ENCODE peak calls at places on chromosomes 2 and 18, in eight cellular contexts. L is K562, O is GM23338, C is transverse colon, E is WTC11, I is heart right ventricle, A is right lobe of liver, K is osteoblast. N is an unnamed sample.

GRCh38 chr2:221635949-221636348 is 63.8 kb upstream of the EPHA4 start:
- DNase-seq in E (no peak), C (no peak), L (no peak), A (no peak), O (peak; percentile 17), I (no peak), K (peak; percentile 26), N (no peak)

GRCh38 chr2:228548230-228548629 is 366.7 kb upstream of the SPHKAP start:
- DNase-seq in C (no peak), O (no peak), A (no peak), L (no peak), K (no peak), I (no peak), E (no peak), N (no peak)

GRCh38 chr2:3254438-3254941 is 123.1 kb downstream of the EIPR1 start:
- DNase-seq in O (no peak), A (no peak), E (no peak), L (no peak), C (no peak), I (no peak), K (no peak), N (no peak)

GRCh38 chr2:204453730-204454167 is 91.5 kb upstream of the PARD3B start:
- DNase-seq in C (peak; percentile 47), E (peak; percentile 10), O (peak; percentile 37), I (peak; percentile 46), A (no peak), K (peak; percentile 19), L (no peak), N (no peak)

GRCh38 chr18:49959176-49959575 is 145.8 kb upstream of the ACAA2 start:
- DNase-seq in A (no peak), I (no peak), E (no peak), C (no peak), L (no peak), K (no peak), O (no peak), N (no peak)

GRCh38 chr2:231684314-231685223 is 23.8 kb upstream of the PTMA start:
- DNase-seq in O (no peak), A (no peak), C (no peak), I (peak; percentile 66), K (peak; percentile 73), E (no peak), L (no peak), N (no peak)

GRCh38 chr2:130875935-130876334 is 39.2 kb downstream of the ARHGEF4 start:
- DNase-seq in C (no peak), L (no peak), E (no peak), K (peak; percentile 13), A (no peak), O (no peak), I (no peak), N (no peak)

GRCh38 chr2:159968282-159968900 is 94.0 kb downstream of the PLA2R1 start:
- DNase-seq in L (peak; percentile 31), K (peak; percentile 30), E (peak; percentile 40), A (no peak), C (peak; percentile 8), O (peak; percentile 87), I (no peak), N (no peak)

GRCh38 chr18:69787825-69788547 is 159.7 kb downstream of the CD226 start:
- DNase-seq in O (peak; percentile 4), K (peak; percentile 37), I (no peak), C (no peak), L (no peak), E (no peak), A (no peak), N (no peak)

GRCh38 chr2:143254108-143254507 is 124.9 kb downstream of the ARHGAP15 start:
- DNase-seq in I (no peak), A (no peak), K (no peak), E (no peak), L (no peak), O (no peak), C (peak; percentile 9), N (no peak)

GRCh38 chr2:222057249-222058073 is 241.3 kb downstream of the PAX3 start:
- DNase-seq in E (no peak), K (peak; percentile 73), I (no peak), O (peak; percentile 45), A (no peak), C (no peak), L (peak; percentile 25), N (no peak)

GRCh38 chr18:53862921-53863320 is 361.5 kb downstream of the MBD2 start:
- DNase-seq in C (no peak), E (no peak), I (no peak), K (no peak), L (no peak), O (no peak), A (no peak), N (no peak)

GRCh38 chr18:53861185-53861584 is 363.3 kb downstream of the MBD2 start:
- DNase-seq in I (no peak), L (no peak), C (no peak), E (no peak), O (no peak), A (no peak), K (no peak), N (no peak)

DNA sequence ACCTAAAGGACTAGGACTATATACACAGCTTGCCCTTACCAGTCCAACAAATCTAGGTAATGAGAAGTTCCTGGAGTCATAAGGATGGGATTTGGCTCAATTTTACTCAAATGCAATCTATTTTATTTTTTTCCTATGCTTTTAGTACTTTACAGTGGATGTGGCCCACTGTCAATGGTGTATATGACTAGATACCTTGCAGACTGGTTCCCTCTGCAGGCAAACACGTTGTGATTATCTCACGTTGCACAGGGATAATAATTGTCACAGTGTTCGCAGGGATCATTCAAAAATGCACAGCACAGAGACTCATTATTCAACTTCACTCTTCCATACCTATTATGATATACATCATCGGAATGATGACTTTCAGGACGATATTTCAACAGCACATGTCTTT is 359.7 kb downstream of the MBD2 start:
- DNase-seq in K (no peak), E (no peak), O (peak; percentile 27), C (no peak), A (no peak), L (no peak), I (no peak), N (no peak)
- TF ChIP-seq CTCF in K (peak; percentile 17), E (no peak), O (peak; percentile 63), C (peak; percentile 21), A (no peak), L (no peak), I (no peak), N (peak; percentile 19)

DNA sequence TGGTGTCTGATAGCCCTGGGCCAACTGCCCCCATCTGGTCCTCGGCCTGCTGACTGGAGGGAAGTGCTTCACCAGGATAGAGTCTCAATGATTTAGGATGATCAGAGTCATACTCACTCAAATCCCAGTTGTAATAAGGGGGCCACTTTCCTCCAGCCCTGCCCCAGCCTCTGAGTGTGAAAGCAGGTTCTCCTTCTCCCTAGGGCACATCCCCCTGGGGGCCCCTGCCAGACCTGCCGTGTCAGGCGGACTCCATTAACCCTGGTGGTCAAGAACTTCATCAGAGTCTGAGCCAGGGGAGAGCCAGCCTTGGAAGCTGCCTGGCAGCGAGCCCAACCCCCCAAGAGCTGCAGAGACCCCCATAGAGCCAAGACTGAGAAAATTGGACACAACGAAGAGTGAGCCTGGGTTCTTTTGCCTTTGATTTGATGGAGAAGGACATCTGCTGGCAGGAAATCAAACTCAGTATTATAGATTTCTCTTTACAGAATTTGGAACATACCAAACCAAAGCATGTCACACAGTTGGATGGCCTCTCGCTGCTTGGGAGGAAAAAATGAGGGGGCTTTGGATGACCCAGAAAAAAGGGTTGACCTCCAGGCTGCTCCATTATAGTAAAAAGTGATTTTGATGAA is 509.5 kb downstream of the CMPK2 start:
- DNase-seq in O (no peak), L (no peak), A (no peak), C (no peak), K (no peak), I (no peak), E (no peak), N (no peak)
- TF ChIP-seq CTCF in O (no peak), L (no peak), A (no peak), C (no peak), K (no peak), I (no peak), E (no peak), N (no peak)

GRCh38 chr2:108184421-108184820 is 55.3 kb upstream of the SULT1C3 start:
- DNase-seq in O (peak; percentile 56), K (no peak), A (no peak), L (peak; percentile 10), E (no peak), C (no peak), I (no peak), N (no peak)
- TF ChIP-seq CTCF in O (peak; percentile 65), K (peak; percentile 51), A (peak; percentile 57), L (peak; percentile 51), E (no peak), C (peak; percentile 13), I (peak; percentile 12), N (peak; percentile 61)

GRCh38 chr2:170869461-170869860 is 52.8 kb downstream of the GAD1 start:
- DNase-seq in C (no peak), A (no peak), I (no peak), O (no peak), E (no peak), K (no peak), L (no peak), N (no peak)
- TF ChIP-seq CTCF in C (no peak), A (no peak), I (no peak), O (no peak), E (no peak), K (no peak), L (no peak), N (no peak)

DNA sequence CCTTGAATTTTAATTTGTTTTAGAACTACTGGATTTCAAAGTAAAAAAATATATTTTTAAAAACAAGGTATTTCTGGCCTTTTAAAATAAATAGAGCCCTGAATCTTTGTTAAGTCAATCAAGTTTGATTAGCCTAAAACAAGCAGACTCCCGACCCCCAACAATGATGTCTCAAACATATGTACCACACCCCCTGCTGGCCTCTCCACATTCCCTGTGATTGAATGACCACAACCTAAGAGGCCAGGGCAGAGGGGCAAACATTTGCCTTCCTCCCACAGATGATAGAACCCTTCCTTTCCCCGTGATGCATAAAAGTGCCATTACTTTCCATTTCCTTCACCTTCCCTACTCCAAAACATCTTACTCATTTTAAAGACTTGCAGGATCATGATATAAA is 130.9 kb downstream of the STK39 start:
- DNase-seq in K (no peak), E (peak; percentile 56), C (no peak), A (no peak), O (peak; percentile 80), L (no peak), I (no peak), N (no peak)
- TF ChIP-seq CTCF in K (no peak), E (peak; percentile 14), C (no peak), A (peak; percentile 13), O (peak; percentile 61), L (peak; percentile 32), I (no peak), N (no peak)

GRCh38 chr2:53767405-53768232 is at the start of gene CHAC2:
- DNase-seq in I (peak; percentile 87), K (peak; percentile 83), L (peak; percentile 84), A (peak; percentile 92), E (peak; percentile 81), O (peak; percentile 91), C (peak; percentile 90), N (peak; percentile 80)
- TF ChIP-seq CTCF in I (peak; percentile 51), K (no peak), L (peak; percentile 14), A (peak; percentile 42), E (no peak), O (no peak), C (peak; percentile 74), N (peak; percentile 24)

GRCh38 chr2:181678744-181679543 is 1.4 kb downstream of the NEUROD1 start:
- DNase-seq in C (no peak), O (no peak), I (no peak), A (no peak), E (no peak), K (no peak), L (no peak), N (no peak)
- TF ChIP-seq CTCF in C (no peak), O (no peak), I (no peak), A (no peak), E (no peak), K (no peak), L (no peak), N (no peak)